ENCODE peak calls at places on chromosomes 4 and X, in five cellular contexts. W is uterus, J is endothelial cell, Z is lower leg skin, L is H9. X is an unnamed sample.

GRCh38 chrX:21373637-21374162 is 518 bp upstream of the CNKSR2 start:
- DNase-seq in W (no peak), J (peak), Z (no peak), L (peak), X (no peak)

GRCh38 chrX:15349046-15349445 is 13.7 kb upstream of the PIGA start:
- DNase-seq in W (no peak), J (peak), Z (no peak), L (peak), X (no peak)

GRCh38 chr4:37648084-37648817 is 37.9 kb downstream of the RELL1 start:
- DNase-seq in W (peak), J (no peak), Z (no peak), L (peak), X (peak)

GRCh38 chr4:38203609-38204008 is 243.4 kb downstream of the PTTG2 start:
- DNase-seq in W (no peak), J (no peak), Z (peak), L (no peak), X (no peak)

GRCh38 chrX:55135171-55135570 is 46.4 kb downstream of the PAGE2 start:
- DNase-seq in W (peak), J (peak), Z (no peak), L (no peak), X (no peak)

GRCh38 chr4:39825741-39826231 is 127.8 kb downstream of the UBE2K start:
- DNase-seq in W (no peak), J (no peak), Z (no peak), L (no peak), X (no peak)

GRCh38 chrX:49850028-49850427 is 20.9 kb downstream of the PAGE4 start:
- DNase-seq in W (no peak), J (no peak), Z (no peak), L (no peak), X (no peak)

GRCh38 chr4:154086247-154086646 is 297.4 kb upstream of the SFRP2 start:
- DNase-seq in W (no peak), J (no peak), Z (no peak), L (no peak), X (no peak)

GRCh38 chr4:185778307-185778706 is 33.7 kb downstream of the SORBS2 start:
- DNase-seq in W (no peak), J (no peak), Z (no peak), L (no peak), X (no peak)

GRCh38 chr4:138398297-138398696 is 156.1 kb upstream of the SLC7A11 start:
- DNase-seq in W (no peak), J (no peak), Z (no peak), L (peak), X (no peak)

GRCh38 chr4:122512430-122512829 is 55.9 kb upstream of the IL2 start:
- DNase-seq in W (no peak), J (no peak), Z (no peak), L (no peak), X (no peak)
- TF ChIP-seq CTCF in W (no peak), J (no peak), Z (no peak), L (no peak), X (no peak)

DNA sequence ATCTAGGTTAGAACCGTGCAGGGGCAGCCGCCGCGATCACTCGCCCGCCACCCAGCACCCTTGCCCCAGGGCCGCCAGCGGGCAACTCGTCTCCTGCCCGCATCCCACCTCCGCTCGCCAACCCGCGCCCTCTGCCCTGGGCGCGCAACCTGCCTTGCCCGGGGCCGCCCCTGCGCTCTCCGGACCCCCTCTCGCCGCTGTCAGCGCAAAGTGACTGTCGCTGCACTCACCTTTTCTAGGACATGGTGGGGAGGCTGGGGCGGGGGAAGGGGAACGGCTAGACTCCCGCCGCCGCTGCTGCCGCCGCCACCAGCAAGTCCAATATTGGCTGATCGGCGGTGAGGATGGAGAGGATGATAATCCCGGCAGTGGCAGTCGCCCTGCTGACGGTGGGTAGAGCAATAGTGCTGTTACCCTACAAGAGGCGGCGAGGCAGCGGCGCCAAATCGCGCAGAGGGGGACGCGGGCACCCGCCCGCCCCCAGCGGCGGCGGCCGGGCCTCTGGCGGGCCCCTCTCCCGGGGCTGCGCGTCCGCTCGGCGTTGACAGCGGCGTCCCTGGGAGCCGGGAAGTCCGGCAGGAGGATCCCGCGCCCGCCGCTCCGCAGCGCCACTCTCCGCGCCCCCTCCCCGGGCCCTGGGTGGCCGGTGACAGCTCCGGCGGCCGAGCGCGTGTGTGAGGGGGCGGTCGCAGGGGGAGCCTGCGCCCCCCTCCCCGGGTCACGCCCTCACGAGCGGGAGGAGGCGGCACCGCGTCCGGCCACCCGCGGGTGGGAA is 2.3 kb upstream of the NR3C2 start:
- DNase-seq in W (peak), J (peak), Z (peak), L (peak), X (no peak)
- TF ChIP-seq CTCF in W (no peak), J (no peak), Z (no peak), L (no peak), X (no peak)

GRCh38 chr4:763922-764321 is 58.3 kb downstream of the PCGF3 start:
- DNase-seq in W (no peak), J (no peak), Z (no peak), L (no peak), X (no peak)

GRCh38 chr4:761739-762138 is 56.1 kb downstream of the PCGF3 start:
- DNase-seq in W (no peak), J (no peak), Z (no peak), L (no peak), X (no peak)

GRCh38 chr4:763191-763810 is 57.7 kb downstream of the PCGF3 start:
- DNase-seq in W (no peak), J (no peak), Z (no peak), L (no peak), X (no peak)

GRCh38 chr4:761086-761485 is 55.5 kb downstream of the PCGF3 start:
- DNase-seq in W (no peak), J (no peak), Z (no peak), L (no peak), X (no peak)

DNA sequence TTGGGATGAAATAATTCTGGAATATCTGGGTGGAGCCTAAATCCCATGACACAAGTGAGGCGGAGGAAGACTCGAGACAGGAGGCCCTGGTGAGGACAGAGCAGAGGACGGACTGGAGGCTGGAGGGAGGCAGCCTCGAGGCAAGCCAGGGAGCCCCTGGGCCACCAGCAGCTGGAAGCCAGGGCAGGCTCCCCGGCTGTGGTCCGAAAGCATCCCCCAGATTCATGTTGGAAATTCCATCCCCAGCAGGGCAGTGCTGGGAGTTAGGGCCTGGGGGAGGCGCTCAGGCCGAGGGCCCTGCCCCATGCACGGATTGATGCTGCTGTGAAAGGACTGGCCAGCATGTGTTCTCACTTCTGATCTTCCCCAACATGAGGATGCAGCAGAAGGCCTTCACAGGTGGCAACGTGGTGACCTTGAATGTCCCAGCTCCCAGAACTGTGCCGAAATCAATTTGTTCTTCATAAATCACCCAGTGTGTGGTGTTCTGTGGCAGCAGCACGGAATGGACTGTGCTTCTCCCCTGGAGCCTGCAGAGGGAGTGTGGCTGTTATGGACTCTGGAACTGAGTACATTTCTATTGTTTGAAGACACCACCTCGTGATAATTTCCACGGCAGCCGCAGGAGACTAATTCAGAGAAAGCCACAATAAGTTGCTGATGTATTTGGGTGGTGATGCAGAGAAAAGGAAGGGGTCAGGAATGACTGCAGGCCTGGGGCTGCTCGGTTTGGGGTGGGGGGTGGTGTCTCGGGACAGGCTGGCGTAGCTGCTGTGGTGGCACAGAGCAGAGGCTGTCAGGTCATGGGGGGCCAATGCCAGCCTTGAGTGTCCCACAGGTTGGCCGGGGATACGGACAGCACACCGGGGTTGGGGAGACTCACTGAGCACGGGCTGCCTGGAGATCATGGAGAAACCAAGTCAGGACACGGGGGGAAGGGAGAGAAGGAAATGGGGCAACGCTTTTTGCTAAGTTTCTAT is 56.9 kb downstream of the PCGF3 start:
- DNase-seq in W (no peak), J (no peak), Z (no peak), L (no peak), X (no peak)
- TF ChIP-seq CTCF in W (no peak), J (no peak), Z (no peak), L (peak), X (no peak)

GRCh38 chr4:15681372-15682339 is at the start of gene FAM200B:
- DNase-seq in W (peak), J (peak), Z (peak), L (peak), X (peak)
- TF ChIP-seq CTCF in W (no peak), J (no peak), Z (no peak), L (no peak), X (no peak)

GRCh38 chr4:163332526-163333405 is at the start of gene NPY1R:
- DNase-seq in W (peak), J (peak), Z (peak), L (peak), X (no peak)

GRCh38 chr4:163335384-163335783 is 3.0 kb upstream of the NPY1R start:
- DNase-seq in W (no peak), J (no peak), Z (no peak), L (no peak), X (no peak)

GRCh38 chr4:163330828-163331628 is 1.4 kb downstream of the NPY1R start:
- DNase-seq in W (no peak), J (no peak), Z (no peak), L (no peak), X (no peak)

DNA sequence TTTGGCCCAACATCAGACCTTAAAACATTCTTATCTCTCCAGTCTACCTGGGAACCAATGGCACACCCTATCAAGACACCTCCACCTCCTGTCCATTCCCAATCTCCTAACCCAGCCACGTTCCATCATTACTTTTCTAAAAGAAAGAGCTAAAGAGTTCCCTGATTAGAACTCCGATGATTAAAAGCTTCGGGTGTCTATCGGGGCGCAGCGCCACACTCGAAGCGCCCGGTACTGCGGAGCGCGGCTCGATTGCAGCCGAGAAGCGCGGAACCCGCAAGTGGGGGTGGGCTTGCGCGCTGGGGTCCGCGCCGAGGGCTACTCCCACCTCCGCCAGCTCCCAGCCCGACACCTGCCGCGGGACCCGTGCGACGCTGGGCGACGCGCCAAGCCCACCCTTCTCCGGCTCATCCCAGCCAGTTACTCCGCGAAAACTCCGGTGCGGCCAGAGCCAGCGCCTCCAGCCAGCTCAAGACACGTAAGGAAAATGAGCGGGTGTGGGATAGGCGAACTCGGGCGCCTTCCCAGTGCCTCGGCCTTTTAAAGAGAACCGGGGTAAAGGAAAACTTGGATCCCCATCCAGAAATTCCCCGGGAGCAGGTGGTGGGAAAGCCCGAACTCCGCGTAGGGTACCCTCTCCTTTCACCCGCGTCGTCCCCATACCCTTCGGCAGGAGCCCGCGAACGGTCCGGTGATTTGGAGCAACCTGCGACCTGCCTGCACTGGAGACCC is 601 bp downstream of the NPY1R start:
- DNase-seq in W (peak), J (peak), Z (no peak), L (peak), X (no peak)
- TF ChIP-seq CTCF in W (no peak), J (no peak), Z (no peak), L (peak), X (no peak)

DNA sequence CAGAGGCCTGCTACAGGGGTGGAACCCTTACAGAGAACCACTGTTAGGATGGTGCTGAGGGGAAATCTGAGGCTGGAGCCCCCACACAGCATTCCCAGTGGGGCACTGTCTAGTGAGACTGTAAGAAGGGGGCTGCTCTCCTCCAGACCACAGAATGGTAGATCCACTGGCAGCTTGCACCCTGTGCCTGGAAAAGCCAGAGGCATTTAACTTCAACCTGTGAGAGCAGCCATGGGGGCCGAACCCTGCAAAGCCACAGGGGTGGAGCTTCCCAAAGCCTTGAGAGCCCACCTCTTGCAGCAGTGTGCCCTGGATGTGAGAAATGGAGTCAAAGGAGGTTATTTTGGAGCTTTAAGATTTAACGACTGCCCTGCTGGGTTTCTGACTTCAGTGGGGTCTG is 159.4 kb downstream of the BMPR1B start:
- DNase-seq in W (no peak), J (no peak), Z (no peak), L (no peak), X (no peak)
- TF ChIP-seq CTCF in W (no peak), J (no peak), Z (no peak), L (no peak), X (no peak)

DNA sequence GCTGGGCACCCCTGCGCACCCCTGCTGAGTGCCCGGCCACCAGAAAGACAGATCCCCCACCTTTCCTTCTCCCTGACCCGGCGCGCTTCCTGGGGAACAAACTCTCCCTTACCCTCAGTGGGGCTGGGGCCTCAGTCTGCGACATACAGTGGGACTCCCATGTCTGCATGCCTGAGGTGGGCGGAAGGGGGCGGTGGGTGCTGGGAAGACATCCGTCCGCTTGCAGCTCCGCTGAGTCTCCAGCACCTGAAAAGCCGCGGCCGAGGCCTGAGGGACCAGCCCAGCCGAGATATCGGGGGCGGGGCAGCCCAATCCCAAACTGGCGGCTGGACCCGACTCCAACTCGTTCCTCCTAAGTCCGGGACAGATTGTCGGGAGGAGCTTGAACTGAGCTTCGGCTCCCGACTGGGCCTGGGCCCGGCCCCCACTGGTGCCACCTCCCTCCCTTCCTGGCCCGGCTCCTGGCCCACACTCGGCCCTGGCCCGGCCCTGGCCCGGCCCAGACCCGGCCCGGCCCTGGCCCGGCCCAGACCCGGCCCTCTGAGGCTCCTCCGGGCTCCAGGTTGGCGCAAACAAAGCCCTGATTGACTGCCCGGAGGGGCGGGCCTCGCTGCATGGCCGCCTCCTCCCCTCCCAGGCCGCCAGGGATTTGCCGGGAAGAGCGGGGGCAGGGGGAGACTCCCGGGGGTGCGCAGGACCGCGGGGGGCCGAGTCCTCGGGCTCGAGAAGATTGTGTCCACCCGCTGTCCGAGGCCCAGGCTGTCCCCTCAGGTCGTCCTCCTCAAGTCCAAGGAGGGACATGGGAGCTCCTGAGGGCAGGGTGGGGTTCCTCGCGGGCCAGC is 878 bp upstream of the SLC16A2 start:
- DNase-seq in W (peak), J (peak), Z (peak), L (peak), X (no peak)
- TF ChIP-seq CTCF in W (no peak), J (no peak), Z (no peak), L (peak), X (no peak)

DNA sequence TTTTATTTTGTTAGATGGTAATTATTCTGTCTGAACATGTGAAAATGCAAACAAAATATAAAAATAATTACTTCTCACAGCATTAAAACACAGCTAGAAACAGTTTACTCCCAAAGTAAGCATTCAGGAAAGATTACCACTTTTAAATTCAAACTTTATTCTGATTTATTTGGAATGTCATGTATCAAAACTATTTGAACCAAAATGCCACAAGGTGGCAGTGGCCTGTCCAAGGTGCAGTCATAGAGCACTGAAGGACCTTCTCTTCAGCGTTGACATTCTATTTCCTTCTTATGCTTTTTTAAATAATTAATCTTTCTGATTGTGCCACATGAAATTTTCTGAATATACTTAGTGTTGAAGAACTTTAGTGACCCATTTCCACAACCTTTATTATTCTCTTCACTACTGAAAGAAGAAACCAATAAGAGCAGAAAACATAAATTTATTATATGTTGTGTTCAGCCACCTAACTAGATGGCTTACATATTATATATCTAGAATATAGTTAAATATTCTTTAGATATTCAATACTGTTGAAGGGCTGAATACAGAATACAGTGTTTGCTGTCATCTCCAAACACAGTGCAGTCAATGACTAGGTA is 283.6 kb downstream of the CFAP299 start:
- DNase-seq in W (no peak), J (peak), Z (no peak), L (no peak), X (no peak)
- TF ChIP-seq CTCF in W (no peak), J (peak), Z (no peak), L (peak), X (no peak)